ENCODE peak calls at places on chromosome 13, in four cellular contexts. J, N, K and P are unnamed samples.

GRCh38 chr13:48892311-48892710 is 83.4 kb upstream of the FNDC3A start:
- DNase-seq in J (no peak), K (peak), N (no peak), P (no peak)

GRCh38 chr13:98284677-98285076 is 107.6 kb upstream of the RNF113B start:
- DNase-seq in K (no peak), J (no peak), N (no peak), P (no peak)

GRCh38 chr13:84896128-84896527 is 903.1 kb downstream of the SLITRK6 start:
- DNase-seq in N (peak), K (peak), J (peak), P (peak)

GRCh38 chr13:31452525-31452924 is 252.8 kb downstream of the B3GLCT start:
- DNase-seq in N (no peak), J (peak), K (no peak), P (no peak)

GRCh38 chr13:45482571-45483173 is 17.9 kb downstream of the COG3 start:
- DNase-seq in N (no peak), K (no peak), J (no peak), P (no peak)

GRCh38 chr13:43916828-43917227 is 37.1 kb downstream of the LACC1 start:
- DNase-seq in J (no peak), N (no peak), K (no peak), P (no peak)

GRCh38 chr13:26961890-26962615 is 201.5 kb upstream of the GPR12 start:
- DNase-seq in J (no peak), K (peak), N (no peak), P (peak)

GRCh38 chr13:37443538-37443937 is 155.0 kb downstream of the POSTN start:
- DNase-seq in J (no peak), K (no peak), N (no peak), P (no peak)

GRCh38 chr13:29532136-29532535 is 63.4 kb downstream of the SLC7A1 start:
- DNase-seq in K (no peak), N (no peak), J (no peak), P (no peak)

GRCh38 chr13:42474954-42475353 is 99.0 kb upstream of the TNFSF11 start:
- DNase-seq in K (no peak), N (no peak), J (no peak), P (no peak)

GRCh38 chr13:64930636-64931035 is 2299.5 kb downstream of the PCDH9 start:
- DNase-seq in J (no peak), N (no peak), K (no peak), P (no peak)

GRCh38 chr13:96003304-96003703 is 49.9 kb downstream of the UGGT2 start:
- DNase-seq in J (no peak), K (no peak), N (no peak), P (no peak)

GRCh38 chr13:61810065-61810464 is 394.4 kb upstream of the PCDH20 start:
- DNase-seq in N (no peak), K (no peak), J (no peak), P (no peak)

GRCh38 chr13:44040070-44040753 is 160.5 kb downstream of the LACC1 start:
- DNase-seq in K (no peak), N (no peak), J (no peak), P (no peak)

GRCh38 chr13:31878955-31879354 is 139.6 kb downstream of the RXFP2 start:
- DNase-seq in J (no peak), K (no peak), N (no peak), P (no peak)

GRCh38 chr13:28077231-28077630 is 23.1 kb downstream of the FLT3 start:
- DNase-seq in N (no peak), K (no peak), J (no peak), P (no peak)

GRCh38 chr13:28568286-28568685 is 73.4 kb upstream of the FLT1 start:
- DNase-seq in K (no peak), N (no peak), J (no peak), P (peak)

GRCh38 chr13:35139591-35139990 is 197.5 kb downstream of the NBEA start:
- DNase-seq in J (no peak), N (no peak), K (no peak), P (no peak)

GRCh38 chr13:75641026-75641425 is 4.9 kb downstream of the LMO7 start:
- DNase-seq in N (no peak), J (no peak), K (no peak), P (no peak)

GRCh38 chr13:77874406-77874805 is 44.2 kb downstream of the EDNRB start:
- DNase-seq in J (no peak), N (no peak), K (no peak), P (no peak)

GRCh38 chr13:42229287-42229686 is 42.7 kb upstream of the AKAP11 start:
- DNase-seq in J (no peak), K (peak), N (no peak), P (no peak)

GRCh38 chr13:78610381-78610883 is 7.1 kb upstream of the POU4F1 start:
- DNase-seq in N (no peak), J (no peak), K (no peak), P (no peak)

GRCh38 chr13:30774214-30774730 is 38.9 kb downstream of the ALOX5AP start:
- DNase-seq in N (no peak), J (no peak), K (no peak), P (no peak)

GRCh38 chr13:78780708-78781107 is 121.8 kb upstream of the OBI1 start:
- DNase-seq in J (no peak), N (no peak), K (no peak), P (no peak)

GRCh38 chr13:100881291-100881864 is 206.8 kb upstream of the TMTC4 start:
- DNase-seq in J (no peak), K (no peak), N (no peak), P (no peak)

GRCh38 chr13:31970237-31970930 is 61.2 kb upstream of the FRY start:
- DNase-seq in N (no peak), J (no peak), K (no peak), P (no peak)

GRCh38 chr13:45847554-45848224 is 3.9 kb downstream of the SIAH3 start:
- DNase-seq in N (no peak), J (no peak), K (no peak), P (no peak)

GRCh38 chr13:56347014-56347413 is 793.7 kb upstream of the PRR20A start:
- DNase-seq in J (no peak), K (no peak), N (no peak), P (no peak)

GRCh38 chr13:114049026-114049425 is 75.2 kb upstream of the C13orf46 start:
- DNase-seq in N (no peak), J (no peak), K (no peak), P (no peak)

GRCh38 chr13:63901630-63902029 is 2486.0 kb upstream of the PCDH20 start:
- DNase-seq in J (peak), K (peak), N (no peak), P (peak)

GRCh38 chr13:92719868-92720267 is 506.7 kb upstream of the GPC6 start:
- DNase-seq in J (peak), N (no peak), K (no peak), P (no peak)

GRCh38 chr13:107968470-107968869 is 246.9 kb downstream of the LIG4 start:
- DNase-seq in J (no peak), N (no peak), K (no peak), P (no peak)

GRCh38 chr13:40609972-40610726 is 56.3 kb downstream of the FOXO1 start:
- DNase-seq in K (no peak), N (no peak), J (no peak), P (no peak)

GRCh38 chr13:80339578-80339840 is 1.4 kb downstream of the SPRY2 start:
- DNase-seq in K (no peak), J (no peak), N (no peak), P (peak)

GRCh38 chr13:99307648-99308339 is 595 bp upstream of the GPR183 start:
- DNase-seq in N (no peak), J (no peak), K (no peak), P (peak)

GRCh38 chr13:40230833-40231266 is 435.6 kb downstream of the FOXO1 start:
- DNase-seq in K (no peak), J (no peak), N (no peak), P (no peak)

GRCh38 chr13:86000546-86000945 is 201.3 kb upstream of the SLITRK6 start:
- DNase-seq in J (no peak), K (no peak), N (no peak), P (no peak)

DNA sequence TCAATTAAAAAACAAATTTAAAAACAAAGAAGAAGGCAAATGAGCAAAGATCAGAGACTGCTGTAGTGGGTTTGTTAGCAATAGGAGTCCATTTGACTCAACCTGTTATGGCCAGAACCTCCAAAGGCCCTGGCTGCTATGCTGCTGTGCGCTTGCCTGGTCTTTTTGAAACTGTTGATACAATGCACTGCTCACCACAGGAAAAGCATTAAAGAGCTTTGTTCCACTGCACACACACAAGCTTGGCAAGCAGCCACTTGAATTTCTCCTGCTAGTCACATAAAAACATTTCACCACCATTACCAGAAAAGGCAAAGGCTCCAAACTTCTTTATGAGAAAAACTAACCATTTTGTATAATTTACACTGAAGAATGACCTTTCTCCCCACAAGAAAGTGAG is 132.2 kb downstream of the FREM2 start:
- DNase-seq in K (no peak), N (no peak), J (no peak), P (no peak)
- TF ChIP-seq TCF7 in K (no peak), N (no peak), J (no peak), P (no peak)

GRCh38 chr13:51451467-51452390 is 1.1 kb downstream of the INTS6 start:
- DNase-seq in N (no peak), K (peak), J (peak), P (peak)

GRCh38 chr13:51452391-51453307 is at the start of gene INTS6:
- DNase-seq in K (peak), N (peak), J (peak), P (peak)

GRCh38 chr13:51449018-51449417 is 3.8 kb downstream of the INTS6 start:
- DNase-seq in J (no peak), K (no peak), N (no peak), P (no peak)

GRCh38 chr13:51453308-51453958 is 597 bp upstream of the INTS6 start:
- DNase-seq in J (peak), N (peak), K (peak), P (peak)

DNA sequence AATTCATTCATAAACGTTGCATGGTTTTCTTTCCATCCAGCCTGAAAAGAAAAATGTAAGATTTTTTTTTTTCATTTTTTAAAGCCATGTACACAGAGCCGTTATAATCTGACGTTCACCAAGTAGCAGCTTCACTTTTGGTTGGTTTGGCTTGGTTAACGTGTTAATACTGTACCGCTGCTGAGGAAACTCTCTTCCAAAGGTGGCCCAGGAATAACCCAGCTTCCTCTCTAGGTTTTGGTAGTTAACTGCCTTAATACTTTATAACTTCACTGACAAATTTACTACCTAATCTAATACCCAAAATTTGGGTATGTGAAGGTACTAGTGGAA is 1.7 kb downstream of the INTS6 start:
- DNase-seq in K (no peak), N (no peak), J (no peak), P (no peak)
- TF ChIP-seq TCF7 in K (no peak), N (no peak), J (no peak), P (no peak)

GRCh38 chr13:73765651-73766384 is 368.4 kb downstream of the KLF12 start:
- DNase-seq in J (peak), N (no peak), K (peak), P (peak)

GRCh38 chr13:73772449-73773186 is 361.6 kb downstream of the KLF12 start:
- DNase-seq in K (no peak), N (no peak), J (no peak), P (no peak)

GRCh38 chr13:73767191-73767741 is 366.9 kb downstream of the KLF12 start:
- DNase-seq in N (no peak), K (peak), J (peak), P (no peak)

DNA sequence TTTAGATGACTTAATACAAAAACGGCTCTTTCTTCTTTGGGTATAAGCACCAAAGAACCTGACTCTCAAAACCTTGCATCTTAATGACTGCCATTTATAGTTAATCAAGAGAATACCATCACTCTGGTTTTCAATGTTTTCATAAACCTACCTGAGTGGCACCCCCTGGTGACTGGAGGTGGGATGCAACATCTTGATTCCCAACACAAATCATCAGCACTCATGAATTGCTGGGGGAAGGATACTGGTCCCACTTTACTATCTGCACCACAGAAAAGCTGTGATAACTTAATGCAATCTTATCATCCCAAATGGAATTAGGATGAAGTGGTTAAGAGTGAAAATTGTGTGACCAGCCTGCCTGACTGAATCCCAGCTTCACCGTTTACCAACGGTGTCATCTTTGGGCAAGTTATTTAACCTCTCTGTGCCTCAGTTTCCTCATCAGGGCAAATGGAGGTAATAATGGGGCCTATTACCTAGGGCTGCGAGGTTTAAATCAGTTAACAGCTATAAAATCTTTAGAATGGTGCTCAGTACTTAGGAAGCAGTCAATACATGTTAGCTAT is 366.4 kb downstream of the KLF12 start:
- DNase-seq in K (peak), N (no peak), J (peak), P (peak)
- TF ChIP-seq TCF7 in K (no peak), N (no peak), J (no peak), P (no peak)

GRCh38 chr13:24745516-24745860 is 18.5 kb upstream of the RNF17 start:
- DNase-seq in N (no peak), J (peak), K (no peak), P (no peak)
- TF ChIP-seq TCF7 in N (no peak), J (no peak), K (no peak), P (no peak)

GRCh38 chr13:66154354-66154753 is 1075.8 kb downstream of the PCDH9 start:
- DNase-seq in J (no peak), N (no peak), K (no peak), P (no peak)

GRCh38 chr13:66152596-66152995 is 1077.5 kb downstream of the PCDH9 start:
- DNase-seq in N (no peak), K (no peak), J (no peak), P (no peak)

GRCh38 chr13:66159526-66159925 is 1070.6 kb downstream of the PCDH9 start:
- DNase-seq in J (no peak), N (no peak), K (no peak), P (no peak)

GRCh38 chr13:66154981-66155380 is 1075.2 kb downstream of the PCDH9 start:
- DNase-seq in J (no peak), N (no peak), K (no peak), P (no peak)
- TF ChIP-seq TCF7 in J (no peak), N (no peak), K (no peak), P (no peak)

GRCh38 chr13:110423689-110424302 is 116.7 kb downstream of the COL4A2 start:
- DNase-seq in J (no peak), K (no peak), N (no peak), P (no peak)
- TF ChIP-seq TCF7 in J (no peak), K (no peak), N (no peak), P (no peak)

GRCh38 chr13:34114581-34114980 is 296.6 kb downstream of the RFC3 start:
- DNase-seq in K (no peak), J (no peak), N (no peak), P (no peak)
- TF ChIP-seq TCF7 in K (no peak), J (no peak), N (no peak), P (no peak)

GRCh38 chr13:97223711-97224461 is 1.8 kb downstream of the MBNL2 start:
- DNase-seq in N (no peak), J (no peak), K (peak), P (peak)
- TF ChIP-seq TCF7 in N (no peak), J (no peak), K (no peak), P (no peak)